ENCODE peak calls at places on chromosomes 1 and 21, in six cellular contexts. X, L, B, U, F and S are unnamed samples.

GRCh38 chr1:93612510-93612909 is 69.1 kb downstream of the BCAR3 start:
- DNase-seq in F (no peak), B (no peak), L (no peak), X (no peak), U (no peak), S (no peak)

GRCh38 chr1:30662291-30662840 is 61.0 kb downstream of the MATN1 start:
- DNase-seq in U (peak; percentile 45), X (no peak), B (no peak), F (no peak), L (no peak), S (no peak)

GRCh38 chr1:174976436-174977107 is 23.2 kb upstream of the CACYBP start:
- DNase-seq in F (peak; percentile 63), X (peak; percentile 64), U (no peak), B (no peak), L (peak; percentile 53), S (no peak)

GRCh38 chr1:213123532-213123931 is 72.5 kb downstream of the RPS6KC1 start:
- DNase-seq in L (peak; percentile 41), U (no peak), X (peak; percentile 70), B (no peak), F (peak; percentile 80), S (no peak)

GRCh38 chr1:220454155-220454777 is 73.7 kb upstream of the MARK1 start:
- DNase-seq in B (no peak), X (no peak), U (no peak), L (no peak), F (peak; percentile 55), S (no peak)

GRCh38 chr1:245245021-245245667 is 90.4 kb downstream of the KIF26B start:
- DNase-seq in L (no peak), U (no peak), B (no peak), F (no peak), X (no peak), S (no peak)

GRCh38 chr1:11052839-11053757 is 6.1 kb upstream of the MASP2 start:
- DNase-seq in X (no peak), F (peak; percentile 20), U (no peak), L (no peak), B (peak; percentile 78), S (no peak)

GRCh38 chr1:70896224-70896623 is 151.4 kb downstream of the PTGER3 start:
- DNase-seq in F (peak; percentile 21), U (no peak), L (no peak), X (no peak), B (no peak), S (no peak)

GRCh38 chr1:174364996-174365760 is 82.6 kb upstream of the GPR52 start:
- DNase-seq in B (no peak), F (peak; percentile 26), U (no peak), L (no peak), X (no peak), S (no peak)

GRCh38 chr1:231417503-231417902 is 4.6 kb downstream of the EGLN1 start:
- DNase-seq in X (no peak), B (no peak), F (no peak), L (no peak), U (no peak), S (no peak)

GRCh38 chr1:93324486-93325464 is 20.9 kb upstream of the DR1 start:
- DNase-seq in F (peak; percentile 84), L (peak; percentile 60), X (peak; percentile 81), B (no peak), U (no peak), S (no peak)

GRCh38 chr1:150575518-150576366 is 3.7 kb downstream of the MCL1 start:
- DNase-seq in L (peak; percentile 55), B (no peak), F (peak; percentile 36), U (no peak), X (peak; percentile 23), S (no peak)

GRCh38 chr1:193115629-193116227 is 6.1 kb upstream of the CDC73 start:
- DNase-seq in F (peak; percentile 80), B (no peak), L (peak; percentile 99), U (no peak), X (peak; percentile 100), S (no peak)

GRCh38 chr21:32726742-32727477 is 903 bp downstream of the SYNJ1 start:
- DNase-seq in B (no peak), X (peak; percentile 18), U (no peak), F (peak; percentile 54), L (peak; percentile 47), S (peak; percentile 30)

GRCh38 chr1:99855914-99856450 is 5.8 kb downstream of the AGL start:
- DNase-seq in U (no peak), X (peak; percentile 57), F (no peak), B (no peak), L (no peak), S (no peak)

GRCh38 chr21:33386222-33386784 is 16.9 kb upstream of the IFNGR2 start:
- DNase-seq in B (no peak), L (no peak), X (no peak), U (peak; percentile 51), F (peak; percentile 25), S (no peak)

GRCh38 chr1:229984992-229985985 is 81.7 kb upstream of the GALNT2 start:
- DNase-seq in X (no peak), L (no peak), B (no peak), U (no peak), F (no peak), S (no peak)

GRCh38 chr1:211829343-211830054 is 1.1 kb downstream of the LPGAT1 start:
- DNase-seq in B (peak; percentile 58), F (peak; percentile 26), X (no peak), L (peak; percentile 78), U (peak; percentile 65), S (peak; percentile 18)

GRCh38 chr1:161491472-161491871 is 13.8 kb upstream of the FCGR2A start:
- DNase-seq in B (no peak), X (no peak), L (no peak), U (no peak), F (no peak), S (no peak)

GRCh38 chr21:45390831-45391742 is 13.9 kb upstream of the COL18A1 start:
- DNase-seq in B (no peak), F (no peak), L (no peak), X (no peak), U (no peak), S (no peak)

DNA sequence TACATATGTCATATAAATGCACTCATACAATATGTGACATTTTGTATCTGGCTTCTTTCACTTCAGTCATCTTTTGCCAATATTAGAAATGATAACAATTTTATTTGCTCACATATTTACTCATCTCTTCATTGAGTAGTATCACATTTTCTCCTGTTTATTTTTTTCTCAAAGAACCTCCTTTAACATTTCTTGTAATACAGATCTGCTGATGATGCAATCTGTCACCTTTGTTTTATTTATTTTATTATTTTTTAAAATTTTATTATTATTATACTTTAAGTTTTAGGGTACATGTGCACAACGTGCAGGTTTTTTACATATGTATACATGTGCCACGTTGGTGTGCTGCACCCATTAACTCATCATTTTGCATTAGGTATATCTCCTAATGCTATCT is 15.8 kb upstream of the TSHB start:
- DNase-seq in L (no peak), X (no peak), B (no peak), F (no peak), U (no peak), S (no peak)
- H3K14ac ChIP-seq in L (no peak overlapping the region), X (no peak overlapping the region), B (no peak overlapping the region), F (no peak overlapping the region), U (no peak overlapping the region), S (no peak overlapping the region)

GRCh38 chr1:178864326-178864725 is 6.6 kb downstream of the ANGPTL1 start:
- DNase-seq in F (peak; percentile 11), U (no peak), L (no peak), B (no peak), X (peak; percentile 10), S (no peak)
- H3K14ac ChIP-seq in F (no peak overlapping the region), U (no peak overlapping the region), L (no peak overlapping the region), B (no peak overlapping the region), X (no peak overlapping the region), S (no peak overlapping the region)

GRCh38 chr21:40421121-40421520 is 425.8 kb downstream of the DSCAM start:
- DNase-seq in X (no peak), U (no peak), B (no peak), L (no peak), F (no peak), S (no peak)

GRCh38 chr21:40422851-40423635 is 423.9 kb downstream of the DSCAM start:
- DNase-seq in B (no peak), L (no peak), X (no peak), F (peak; percentile 22), U (no peak), S (no peak)

DNA sequence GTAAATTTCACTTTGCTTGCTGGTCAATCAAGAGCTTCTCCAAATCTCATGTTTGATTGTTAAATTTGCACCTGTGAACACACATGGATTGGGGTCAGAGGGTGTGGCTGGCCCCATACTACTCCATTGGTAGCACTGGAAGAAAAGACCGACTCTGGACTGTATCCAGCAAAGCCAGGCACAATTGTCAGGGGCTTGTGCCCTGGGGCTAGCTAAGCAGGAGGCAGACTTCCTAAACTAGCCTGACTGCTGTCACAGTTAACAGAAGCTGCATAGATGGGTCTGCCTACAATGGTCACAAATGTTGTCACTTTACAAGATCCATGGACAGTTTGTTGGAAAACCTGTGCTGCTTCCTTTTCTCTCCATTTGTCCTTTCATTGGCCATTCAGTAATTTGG is 421.0 kb downstream of the DSCAM start:
- DNase-seq in X (no peak), U (no peak), L (no peak), B (no peak), F (no peak), S (no peak)
- H3K14ac ChIP-seq in X (no peak overlapping the region), U (no peak overlapping the region), L (no peak overlapping the region), B (no peak overlapping the region), F (no peak overlapping the region), S (no peak overlapping the region)

GRCh38 chr1:153963030-153963849 is at the start of gene SLC39A1:
- DNase-seq in U (peak; percentile 99), L (peak; percentile 97), B (peak; percentile 99), F (peak; percentile 99), X (peak; percentile 95), S (peak; percentile 97)

GRCh38 chr1:153959454-153959853 is 1.0 kb upstream of the CRTC2 start:
- DNase-seq in F (no peak), U (no peak), B (no peak), X (no peak), L (no peak), S (no peak)

GRCh38 chr1:153960206-153960605 is 1.8 kb upstream of the CRTC2 start:
- DNase-seq in L (no peak), F (no peak), X (no peak), U (no peak), B (no peak), S (no peak)

GRCh38 chr1:153962088-153963029 is 978 bp downstream of the SLC39A1 start:
- DNase-seq in L (peak; percentile 85), U (no peak), B (no peak), F (peak; percentile 85), X (peak; percentile 60), S (no peak)

GRCh38 chr1:153961421-153961820 is 1.9 kb downstream of the SLC39A1 start:
- DNase-seq in X (no peak), L (no peak), B (no peak), U (no peak), F (no peak), S (no peak)
- H3K14ac ChIP-seq in X (peak overlapping the region; percentile 97), L (no peak overlapping the region), B (no peak overlapping the region), U (no peak overlapping the region), F (peak overlapping the region; percentile 17), S (no peak overlapping the region)

GRCh38 chr1:202365092-202365815 is 16.8 kb downstream of the PPP1R12B start:
- DNase-seq in F (peak; percentile 57), B (no peak), L (no peak), U (no peak), X (peak; percentile 51), S (no peak)
- H3K14ac ChIP-seq in F (no peak overlapping the region), B (no peak overlapping the region), L (no peak overlapping the region), U (no peak overlapping the region), X (no peak overlapping the region), S (no peak overlapping the region)

GRCh38 chr1:234691567-234691966 is 81.6 kb upstream of the IRF2BP2 start:
- DNase-seq in B (no peak), L (no peak), F (peak; percentile 8), X (peak; percentile 50), U (no peak), S (no peak)
- H3K14ac ChIP-seq in B (no peak overlapping the region), L (no peak overlapping the region), F (no peak overlapping the region), X (no peak overlapping the region), U (no peak overlapping the region), S (no peak overlapping the region)

GRCh38 chr1:14106679-14107313 is 406.8 kb downstream of the PRDM2 start:
- DNase-seq in L (no peak), U (peak; percentile 8), X (no peak), F (no peak), B (no peak), S (no peak)
- H3K14ac ChIP-seq in L (no peak overlapping the region), U (no peak overlapping the region), X (no peak overlapping the region), F (no peak overlapping the region), B (no peak overlapping the region), S (no peak overlapping the region)